ENCODE peak calls at places on chromosomes 11 and 22, in six cellular contexts. Z, J, C, N, I and V are unnamed samples.

GRCh38 chr11:134365011-134365925 is 33.5 kb downstream of the GLB1L2 start:
- DNase-seq in J (no peak), Z (no peak), I (no peak), C (no peak), N (no peak), V (no peak)

GRCh38 chr11:87459351-87459750 is 421.6 kb downstream of the TMEM135 start:
- DNase-seq in I (no peak), Z (no peak), C (no peak), J (no peak), N (no peak), V (no peak)

GRCh38 chr11:86192858-86193257 is 51.7 kb upstream of the EED start:
- DNase-seq in C (no peak), I (no peak), J (no peak), Z (no peak), N (no peak), V (no peak)

GRCh38 chr22:17130199-17130598 is 9.0 kb upstream of the TMEM121B start:
- DNase-seq in J (no peak), C (no peak), I (no peak), N (no peak), Z (no peak), V (no peak)

GRCh38 chr11:91209751-91210150 is 986.9 kb upstream of the CHORDC1 start:
- DNase-seq in I (no peak), Z (no peak), N (no peak), J (no peak), C (no peak), V (no peak)

GRCh38 chr11:71302534-71302909 is 50.1 kb upstream of the SHANK2 start:
- DNase-seq in C (no peak), I (no peak), J (no peak), Z (no peak), N (no peak), V (no peak)

GRCh38 chr11:128180446-128181089 is 406.8 kb downstream of the ETS1 start:
- DNase-seq in I (no peak), J (no peak), N (no peak), Z (no peak), C (no peak), V (no peak)

GRCh38 chr11:49995559-49995958 is 13.2 kb upstream of the OR4C12 start:
- DNase-seq in C (peak; percentile 18), N (no peak), J (peak; percentile 46), I (peak; percentile 73), Z (peak; percentile 39), V (peak; percentile 86)

GRCh38 chr11:110479070-110479444 is 49.3 kb downstream of the FDX1 start:
- DNase-seq in Z (no peak), N (no peak), J (no peak), I (no peak), C (no peak), V (no peak)

GRCh38 chr11:131889146-131889577 is 518.7 kb downstream of the NTM start:
- DNase-seq in N (peak; percentile 66), I (no peak), J (no peak), C (peak; percentile 44), Z (no peak), V (peak; percentile 56)

GRCh38 chr22:39997939-39998726 is 3.4 kb downstream of the FAM83F start:
- DNase-seq in N (no peak), J (no peak), I (no peak), C (peak; percentile 76), Z (no peak), V (peak; percentile 84)

GRCh38 chr22:19088866-19089595 is 33.2 kb downstream of the DGCR2 start:
- DNase-seq in J (no peak), C (no peak), N (no peak), Z (peak; percentile 39), I (no peak), V (no peak)

GRCh38 chr11:86346513-86346912 is 28.2 kb upstream of the CCDC81 start:
- DNase-seq in C (no peak), I (no peak), Z (no peak), N (no peak), J (no peak), V (no peak)

GRCh38 chr22:41857160-41857859 is 24.4 kb downstream of the SREBF2 start:
- DNase-seq in Z (peak; percentile 63), J (peak; percentile 65), N (peak; percentile 46), I (peak; percentile 38), C (peak; percentile 46), V (peak; percentile 91)

GRCh38 chr11:78801161-78801884 is 226.7 kb upstream of the NARS2 start:
- DNase-seq in N (no peak), I (no peak), J (no peak), C (no peak), Z (no peak), V (no peak)

GRCh38 chr22:20793386-20794131 is 19.6 kb downstream of the SERPIND1 start:
- DNase-seq in I (no peak), J (no peak), C (no peak), Z (no peak), N (no peak), V (no peak)

GRCh38 chr11:104462346-104462745 is 298.4 kb upstream of the PDGFD start:
- DNase-seq in I (no peak), N (no peak), J (no peak), C (no peak), Z (no peak), V (no peak)

GRCh38 chr22:24157783-24158170 is 23.5 kb upstream of the SUSD2 start:
- DNase-seq in N (no peak), I (no peak), Z (no peak), C (no peak), J (no peak), V (no peak)

GRCh38 chr11:89458646-89459045 is 32.5 kb downstream of the NOX4 start:
- DNase-seq in I (no peak), J (no peak), Z (no peak), N (no peak), C (no peak), V (no peak)

GRCh38 chr11:30357872-30358271 is 35.0 kb downstream of the ARL14EP start:
- DNase-seq in N (no peak), Z (no peak), I (no peak), C (no peak), J (no peak), V (no peak)

GRCh38 chr22:46068908-46069481 is 81.3 kb upstream of the PPARA start:
- DNase-seq in C (no peak), J (no peak), Z (no peak), I (no peak), N (no peak), V (no peak)

GRCh38 chr11:35170503-35170902 is 31.5 kb downstream of the CD44 start:
- DNase-seq in N (no peak), Z (no peak), I (no peak), C (no peak), J (no peak), V (no peak)

GRCh38 chr11:35173620-35174278 is 34.8 kb downstream of the CD44 start:
- DNase-seq in I (no peak), J (no peak), Z (no peak), N (no peak), C (no peak), V (no peak)

GRCh38 chr11:35171226-35171625 is 32.3 kb downstream of the CD44 start:
- DNase-seq in J (no peak), Z (no peak), N (no peak), I (no peak), C (no peak), V (no peak)

GRCh38 chr11:35174666-35175065 is 35.7 kb downstream of the CD44 start:
- DNase-seq in C (no peak), I (no peak), N (no peak), J (no peak), Z (no peak), V (no peak)

DNA sequence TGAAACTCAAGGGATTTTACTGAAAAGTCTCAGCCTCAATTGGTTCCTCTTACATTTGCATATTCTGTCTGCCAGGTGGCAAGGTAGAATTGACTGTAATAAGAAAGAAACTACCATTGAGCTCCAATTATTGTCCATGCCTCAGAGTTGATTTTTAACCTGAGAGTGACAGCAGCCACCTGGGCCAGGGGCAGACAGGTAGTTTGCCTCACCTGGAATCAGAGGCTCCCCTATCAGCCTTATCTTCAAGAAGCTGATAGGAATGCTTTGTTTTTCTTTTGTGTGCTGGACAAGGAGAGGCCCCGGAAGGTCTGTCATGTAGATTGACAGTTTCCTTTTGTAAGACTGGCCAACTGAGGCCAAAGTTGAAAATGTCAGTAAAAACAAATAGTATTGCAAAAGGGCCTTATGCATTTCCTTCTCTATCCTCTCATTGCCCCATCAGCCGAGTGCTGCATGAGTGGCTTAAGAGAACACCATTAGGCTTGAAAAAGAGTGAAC is 34.1 kb downstream of the CD44 start:
- DNase-seq in N (peak; percentile 35), I (peak; percentile 38), C (no peak), Z (no peak), J (no peak), V (peak; percentile 32)
- TF ChIP-seq REST in N (no peak), I (no peak), C (no peak), Z (no peak), J (no peak), V (no peak)

DNA sequence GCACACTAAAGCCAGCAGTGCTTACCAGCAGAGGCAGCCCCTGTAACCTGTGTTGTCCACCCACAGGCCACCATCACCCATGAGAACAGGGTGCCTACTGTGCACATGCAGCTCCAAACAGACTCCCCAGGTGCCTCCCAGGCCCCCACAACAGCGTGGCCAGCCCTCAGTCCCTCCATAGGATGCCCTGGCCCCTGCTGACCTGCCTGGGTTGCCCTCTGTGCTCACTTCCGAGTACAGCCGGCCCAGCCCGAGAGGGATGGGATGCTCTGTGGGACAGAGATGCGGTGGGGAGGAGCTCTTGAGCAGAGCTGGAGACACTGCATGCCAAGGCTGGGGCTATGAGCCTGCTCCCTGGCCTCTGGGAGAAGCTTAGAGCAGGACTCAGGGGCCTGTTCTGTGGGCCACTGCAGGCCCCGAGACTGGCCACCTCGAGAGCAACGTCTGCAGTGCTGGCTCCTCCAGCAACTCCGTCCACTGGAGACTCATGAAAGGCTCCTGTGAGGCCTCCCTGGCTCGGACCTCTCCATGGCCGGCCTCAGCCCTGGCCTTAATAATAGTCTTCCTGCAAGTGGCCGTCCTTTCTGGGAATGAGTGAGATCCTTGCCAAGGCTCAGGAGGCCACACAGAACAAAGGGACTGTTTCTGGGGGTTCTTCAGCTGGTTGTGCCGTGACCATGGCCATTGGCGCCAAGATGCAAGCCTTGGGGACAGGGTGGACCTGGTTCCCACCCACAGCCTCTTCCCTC is 27.0 kb downstream of the FADS2 start:
- DNase-seq in Z (no peak), C (no peak), I (no peak), N (no peak), J (no peak), V (no peak)
- H4K20me1 ChIP-seq in Z (no peaks in the 10 kb centered on the region), C (no peaks in the 10 kb centered on the region), I (no peaks in the 10 kb centered on the region), N (no peaks in the 10 kb centered on the region), J (no peaks in the 10 kb centered on the region), V (peaks cover 15% of the 10 kb centered on the region)

GRCh38 chr11:94586546-94586945 is 19.4 kb downstream of the PIWIL4 start:
- DNase-seq in I (no peak), C (no peak), Z (no peak), J (no peak), N (no peak), V (no peak)
- H3K4me1 ChIP-seq in I (no peaks in the 10 kb centered on the region), C (no peaks in the 10 kb centered on the region), Z (no peaks in the 10 kb centered on the region), J (no peaks in the 10 kb centered on the region), N (peaks cover 16% of the 10 kb centered on the region), V (no peaks in the 10 kb centered on the region)

GRCh38 chr11:59283825-59284772 is 71.4 kb upstream of the MPEG1 start:
- DNase-seq in C (no peak), Z (peak; percentile 31), J (peak; percentile 29), I (peak; percentile 40), N (peak; percentile 71), V (peak; percentile 75)

GRCh38 chr11:59285716-59286260 is 72.9 kb upstream of the OR5AN1 start:
- DNase-seq in J (no peak), N (no peak), Z (no peak), C (no peak), I (no peak), V (no peak)

GRCh38 chr11:59284773-59285129 is 72.0 kb upstream of the MPEG1 start:
- DNase-seq in J (no peak), Z (no peak), I (no peak), C (no peak), N (no peak), V (no peak)

GRCh38 chr11:59283311-59283710 is 70.6 kb upstream of the MPEG1 start:
- DNase-seq in I (no peak), J (no peak), N (no peak), C (no peak), Z (no peak), V (no peak)

GRCh38 chr11:59281177-59281576 is 68.5 kb upstream of the MPEG1 start:
- DNase-seq in Z (no peak), J (no peak), I (no peak), N (no peak), C (no peak), V (no peak)
- TF ChIP-seq REST in Z (no peak), J (no peak), I (no peak), N (no peak), C (no peak), V (no peak)